ENCODE peak calls at places on chromosomes 6 and 20, in seven cellular contexts. K, E, J, L, H, V and I are unnamed samples.

GRCh38 chr6:138307816-138308727 is 69.6 kb upstream of the SMIM28 start:
- ATAC-seq in K (no peak), E (no peak), J (no peak), L (peak; percentile 61), H (peak; percentile 31), V (no peak), I (no peak)

GRCh38 chr20:32661820-32662528 is 11.8 kb downstream of the C20orf203 start:
- ATAC-seq in K (no peak), E (no peak), J (no peak), L (no peak), H (no peak), V (no peak), I (no peak)

GRCh38 chr6:43097098-43097489 is 21.0 kb downstream of the PTK7 start:
- ATAC-seq in K (no peak), E (no peak), J (no peak), L (peak; percentile 6), H (no peak), V (no peak), I (no peak)

GRCh38 chr6:122151768-122152167 is 247.7 kb upstream of the HSF2 start:
- ATAC-seq in K (no peak), E (no peak), J (no peak), L (no peak), H (no peak), V (no peak), I (no peak)

GRCh38 chr6:154874684-154875594 is 120.2 kb upstream of the TIAM2 start:
- ATAC-seq in K (no peak), E (no peak), J (no peak), L (no peak), H (no peak), V (no peak), I (no peak)

GRCh38 chr6:55794136-55794812 is 81.1 kb downstream of the BMP5 start:
- ATAC-seq in K (no peak), E (no peak), J (no peak), L (no peak), H (no peak), V (no peak), I (no peak)

GRCh38 chr6:9540534-9541126 is 874.2 kb downstream of the TFAP2A start:
- ATAC-seq in K (no peak), E (no peak), J (no peak), L (no peak), H (no peak), V (no peak), I (peak; percentile 50)

GRCh38 chr6:157756708-157757429 is 66.2 kb upstream of the SNX9 start:
- ATAC-seq in K (no peak), E (no peak), J (peak; percentile 72), L (peak; percentile 91), H (peak; percentile 87), V (peak; percentile 94), I (peak; percentile 11)

GRCh38 chr20:53693265-53693871 is 99.7 kb upstream of the ZNF217 start:
- ATAC-seq in K (peak; percentile 58), E (no peak), J (peak; percentile 52), L (no peak), H (no peak), V (peak; percentile 78), I (peak; percentile 23)

GRCh38 chr20:62452475-62453095 is 23.2 kb downstream of the GATA5 start:
- ATAC-seq in K (no peak), E (no peak), J (no peak), L (no peak), H (no peak), V (no peak), I (no peak)

GRCh38 chr20:14208956-14209355 is 128.5 kb downstream of the FLRT3 start:
- ATAC-seq in K (no peak), E (no peak), J (no peak), L (no peak), H (no peak), V (no peak), I (no peak)

GRCh38 chr20:49935746-49936152 is 448 bp upstream of the RNF114 start:
- ATAC-seq in K (no peak), E (no peak), J (no peak), L (peak; percentile 1), H (peak; percentile 19), V (peak; percentile 1), I (peak; percentile 8)

GRCh38 chr20:3674447-3674846 is 7.4 kb downstream of the ADAM33 start:
- ATAC-seq in K (no peak), E (no peak), J (no peak), L (no peak), H (no peak), V (no peak), I (no peak)

GRCh38 chr6:27866370-27867050 is 45.7 kb downstream of the OR2B2 start:
- ATAC-seq in K (peak; percentile 3), E (peak; percentile 31), J (peak; percentile 20), L (peak; percentile 23), H (no peak), V (peak; percentile 22), I (peak; percentile 22)

GRCh38 chr20:30506100-30506499 is 751.4 kb upstream of the DEFB115 start:
- ATAC-seq in K (no peak), E (no peak), J (no peak), L (no peak), H (no peak), V (no peak), I (no peak)

GRCh38 chr6:111258615-111259088 is 171.3 kb downstream of the SLC16A10 start:
- ATAC-seq in K (no peak), E (peak; percentile 6), J (no peak), L (no peak), H (no peak), V (peak; percentile 9), I (no peak)

GRCh38 chr6:168834814-168835213 is 393.8 kb downstream of the SMOC2 start:
- ATAC-seq in K (no peak), E (no peak), J (no peak), L (no peak), H (no peak), V (no peak), I (no peak)